ENCODE peak calls at places on chromosomes 4 and X, in nine cellular contexts. H is GM23338, S is MM.1S, F is GM23248, D is HCT116, X is SK-N-SH, T is PC-9, W is OCI-LY7, P is PC-3. N is an unnamed sample.

GRCh38 chr4:77199276-77199675 is 42.3 kb downstream of the CCNG2 start:
- DNase-seq in H (no peak), S (no peak), F (no peak), D (no peak), X (no peak), T (peak; percentile 37), W (no peak), P (no peak), N (no peak)

GRCh38 chrX:17635231-17635630 is 102.1 kb upstream of the SCML1 start:
- DNase-seq in H (peak; percentile 83), S (no peak), F (no peak), D (no peak), X (no peak), T (no peak), W (no peak), P (no peak), N (peak; percentile 45)

GRCh38 chrX:26208012-26208411 is 8.0 kb upstream of the MAGEB5 start:
- DNase-seq in H (no peak), S (no peak), F (no peak), D (no peak), X (no peak), T (no peak), W (no peak), P (no peak), N (no peak)

GRCh38 chrX:100376581-100376980 is 33.5 kb downstream of the PCDH19 start:
- DNase-seq in H (no peak), S (no peak), F (peak; percentile 86), D (no peak), X (no peak), T (no peak), W (no peak), P (no peak), N (no peak)

GRCh38 chrX:150085881-150086280 is 147.6 kb upstream of the EOLA2 start:
- DNase-seq in H (no peak), S (no peak), F (peak; percentile 51), D (no peak), X (no peak), T (no peak), W (no peak), P (peak; percentile 59), N (no peak)

GRCh38 chr4:150583287-150584197 is 1.6 kb downstream of the MAB21L2 start:
- DNase-seq in H (peak; percentile 77), S (no peak), F (no peak), D (no peak), X (peak; percentile 59), T (no peak), W (no peak), P (no peak), N (peak; percentile 23)

GRCh38 chrX:63258144-63258543 is 93.0 kb downstream of the SPIN4 start:
- DNase-seq in H (no peak), S (no peak), F (peak; percentile 43), D (no peak), X (no peak), T (no peak), W (no peak), P (no peak), N (no peak)

GRCh38 chr4:39469429-39470077 is 10.7 kb downstream of the LIAS start:
- DNase-seq in H (peak; percentile 90), S (peak; percentile 76), F (peak; percentile 92), D (peak; percentile 86), X (peak; percentile 62), T (peak; percentile 77), W (peak; percentile 80), P (peak; percentile 85), N (peak; percentile 88)

GRCh38 chr4:7558436-7558835 is 123.7 kb upstream of the PSAPL1 start:
- DNase-seq in H (no peak), S (no peak), F (no peak), D (no peak), X (no peak), T (no peak), W (no peak), P (no peak), N (no peak)
- H3K9me2 ChIP-seq in H (no peaks in the 10 kb centered on the region), S (no peaks in the 10 kb centered on the region), F (no peaks in the 10 kb centered on the region), D (no peaks in the 10 kb centered on the region), X (no peaks in the 10 kb centered on the region), T (no peaks in the 10 kb centered on the region), W (no peaks in the 10 kb centered on the region), P (no peaks in the 10 kb centered on the region), N (no peaks in the 10 kb centered on the region)

GRCh38 chrX:133159205-133159604 is 58.9 kb downstream of the TFDP3 start:
- DNase-seq in H (no peak), S (no peak), F (no peak), D (no peak), X (no peak), T (no peak), W (no peak), P (no peak), N (no peak)
- H3K9me2 ChIP-seq in H (no peaks in the 10 kb centered on the region), S (no peaks in the 10 kb centered on the region), F (no peaks in the 10 kb centered on the region), D (no peaks in the 10 kb centered on the region), X (no peaks in the 10 kb centered on the region), T (no peaks in the 10 kb centered on the region), W (no peaks in the 10 kb centered on the region), P (no peaks in the 10 kb centered on the region), N (no peaks in the 10 kb centered on the region)

GRCh38 chr4:140358281-140358680 is 15.2 kb upstream of the SCOC start:
- DNase-seq in H (no peak), S (no peak), F (no peak), D (no peak), X (no peak), T (no peak), W (no peak), P (no peak), N (no peak)
- H3K9me2 ChIP-seq in H (no peaks in the 10 kb centered on the region), S (no peaks in the 10 kb centered on the region), F (no peaks in the 10 kb centered on the region), D (no peaks in the 10 kb centered on the region), X (no peaks in the 10 kb centered on the region), T (no peaks in the 10 kb centered on the region), W (no peaks in the 10 kb centered on the region), P (no peaks in the 10 kb centered on the region), N (no peaks in the 10 kb centered on the region)

GRCh38 chr4:29970626-29971025 is 749.5 kb upstream of the PCDH7 start:
- DNase-seq in H (peak; percentile 72), S (no peak), F (no peak), D (peak; percentile 37), X (no peak), T (no peak), W (no peak), P (peak; percentile 50), N (peak; percentile 13)
- H3K9me2 ChIP-seq in H (no peaks in the 10 kb centered on the region), S (no peaks in the 10 kb centered on the region), F (no peaks in the 10 kb centered on the region), D (no peaks in the 10 kb centered on the region), X (no peaks in the 10 kb centered on the region), T (no peaks in the 10 kb centered on the region), W (no peaks in the 10 kb centered on the region), P (no peaks in the 10 kb centered on the region), N (no peaks in the 10 kb centered on the region)

GRCh38 chr4:118826723-118827444 is 9.0 kb downstream of the SEC24D start:
- DNase-seq in H (peak; percentile 21), S (no peak), F (no peak), D (no peak), X (no peak), T (no peak), W (no peak), P (no peak), N (no peak)

GRCh38 chr4:118824141-118824540 is 11.8 kb downstream of the SEC24D start:
- DNase-seq in H (no peak), S (no peak), F (no peak), D (no peak), X (no peak), T (no peak), W (no peak), P (no peak), N (no peak)

GRCh38 chr4:118823471-118823870 is 12.5 kb downstream of the SEC24D start:
- DNase-seq in H (no peak), S (no peak), F (no peak), D (peak; percentile 28), X (no peak), T (peak; percentile 45), W (no peak), P (peak; percentile 63), N (no peak)

GRCh38 chr4:118829107-118829506 is 6.8 kb downstream of the SEC24D start:
- DNase-seq in H (no peak), S (no peak), F (no peak), D (no peak), X (no peak), T (no peak), W (no peak), P (no peak), N (no peak)

DNA sequence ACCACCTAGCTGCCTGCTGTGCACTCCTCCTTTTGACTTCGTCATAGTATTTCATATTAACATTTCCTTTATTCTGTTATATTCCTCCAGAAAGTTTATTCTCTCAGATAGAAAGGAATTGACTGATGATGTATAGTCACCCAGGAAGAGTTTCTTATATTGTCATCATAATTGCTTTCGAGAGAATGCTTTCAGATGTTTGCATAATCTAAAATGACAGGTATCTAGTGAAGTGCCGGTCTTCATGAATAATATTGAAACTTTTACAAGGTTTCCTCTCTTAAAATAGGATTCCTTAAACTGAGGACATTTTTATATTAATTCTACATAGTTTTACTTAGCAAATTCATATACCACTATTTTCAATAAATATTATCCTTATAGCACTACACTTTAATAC is 10.1 kb downstream of the SEC24D start:
- DNase-seq in H (no peak), S (no peak), F (no peak), D (no peak), X (no peak), T (no peak), W (no peak), P (no peak), N (no peak)
- H3K9me2 ChIP-seq in H (no peaks in the 10 kb centered on the region), S (no peaks in the 10 kb centered on the region), F (no peaks in the 10 kb centered on the region), D (no peaks in the 10 kb centered on the region), X (no peaks in the 10 kb centered on the region), T (no peaks in the 10 kb centered on the region), W (no peaks in the 10 kb centered on the region), P (no peaks in the 10 kb centered on the region), N (no peaks in the 10 kb centered on the region)

GRCh38 chr4:40763228-40763716 is 13.5 kb downstream of the NSUN7 start:
- DNase-seq in H (no peak), S (peak; percentile 92), F (peak; percentile 50), D (peak; percentile 15), X (no peak), T (no peak), W (no peak), P (no peak), N (no peak)

GRCh38 chr4:40769266-40769665 is 19.5 kb downstream of the NSUN7 start:
- DNase-seq in H (no peak), S (no peak), F (no peak), D (no peak), X (no peak), T (no peak), W (no peak), P (no peak), N (no peak)
- H3K9me2 ChIP-seq in H (no peaks in the 10 kb centered on the region), S (no peaks in the 10 kb centered on the region), F (no peaks in the 10 kb centered on the region), D (no peaks in the 10 kb centered on the region), X (no peaks in the 10 kb centered on the region), T (no peaks in the 10 kb centered on the region), W (no peaks in the 10 kb centered on the region), P (no peaks in the 10 kb centered on the region), N (no peaks in the 10 kb centered on the region)

GRCh38 chr4:3331511-3332394 is 38.9 kb downstream of the RGS12 start:
- DNase-seq in H (no peak), S (no peak), F (no peak), D (no peak), X (no peak), T (no peak), W (no peak), P (no peak), N (no peak)
- H3K9me2 ChIP-seq in H (no peaks in the 10 kb centered on the region), S (no peaks in the 10 kb centered on the region), F (no peaks in the 10 kb centered on the region), D (no peaks in the 10 kb centered on the region), X (no peaks in the 10 kb centered on the region), T (no peaks in the 10 kb centered on the region), W (no peaks in the 10 kb centered on the region), P (no peaks in the 10 kb centered on the region), N (no peaks in the 10 kb centered on the region)

N was measured in hepatocyte.